ENCODE peak calls at places on chromosomes 5 and 9, in ten cellular contexts. J, Y, N, F, Z, C, Q, R, L and D are unnamed samples. For H3K4me1, the result is how much of the 10 kb centered on the place peaks cover.

GRCh38 chr9:343773-344172 is 129.1 kb downstream of the DOCK8 start:
- DNase-seq in N (no peak), J (no peak), C (no peak), Y (no peak), F (no peak), Q (no peak), Z (no peak), R (no peak), L (no peak), D (no peak)

GRCh38 chr9:133428579-133429215 is 6.5 kb downstream of the ADAMTS13 start:
- DNase-seq in Q (no peak), Z (no peak), Y (peak), L (no peak), C (no peak), J (peak), F (no peak), N (no peak), R (no peak), D (no peak)

GRCh38 chr5:81972496-81972791 is 621 bp downstream of the ATG10 start:
- DNase-seq in L (no peak), Q (no peak), C (no peak), J (no peak), R (no peak), Y (no peak), F (no peak), N (no peak), Z (no peak), D (no peak)

GRCh38 chr9:126551812-126552211 is 61.9 kb upstream of the LMX1B start:
- DNase-seq in F (no peak), Q (no peak), N (no peak), C (no peak), Y (no peak), J (no peak), Z (no peak), L (no peak), R (no peak), D (no peak)

GRCh38 chr5:41115281-41115680 is 44.1 kb upstream of the MROH2B start:
- DNase-seq in Z (no peak), Q (peak), Y (no peak), F (no peak), R (no peak), J (no peak), L (no peak), C (peak), N (no peak), D (no peak)

GRCh38 chr5:91162534-91163381 is 220.4 kb downstream of the ARRDC3 start:
- DNase-seq in F (no peak), Z (peak), L (no peak), Y (peak), J (peak), R (no peak), C (peak), Q (peak), N (peak), D (no peak)

GRCh38 chr9:112032733-112033132 is 136.1 kb downstream of the UGCG start:
- DNase-seq in Q (peak), N (no peak), C (no peak), Y (no peak), J (no peak), L (no peak), F (no peak), R (no peak), Z (no peak), D (no peak)

GRCh38 chr9:16039988-16040761 is 487.3 kb downstream of the CCDC171 start:
- DNase-seq in F (no peak), R (no peak), J (peak), Q (peak), Z (no peak), N (no peak), L (no peak), C (peak), Y (peak), D (no peak)

GRCh38 chr5:122091942-122092600 is 14.0 kb upstream of the LOX start:
- DNase-seq in F (no peak), R (no peak), N (no peak), Y (no peak), J (peak), Z (peak), Q (peak), C (peak), L (no peak), D (no peak)

GRCh38 chr9:6696178-6696577 is 50.6 kb upstream of the GLDC start:
- DNase-seq in Z (no peak), L (no peak), Y (no peak), N (no peak), Q (no peak), J (no peak), C (no peak), F (no peak), R (no peak), D (no peak)

GRCh38 chr9:75083188-75083976 is 4.6 kb downstream of the NMRK1 start:
- DNase-seq in R (no peak), Q (no peak), Y (no peak), J (no peak), N (no peak), Z (no peak), C (peak), F (no peak), L (peak), D (peak)

GRCh38 chr5:113371788-113372196 is 63.0 kb downstream of the TSSK1B start:
- DNase-seq in R (no peak), F (no peak), L (no peak), C (peak), J (no peak), Z (peak), Q (peak), N (no peak), Y (no peak), D (no peak)

GRCh38 chr5:3126639-3127038 is 375.2 kb upstream of the IRX2 start:
- DNase-seq in F (no peak), N (no peak), R (no peak), Q (no peak), J (no peak), L (no peak), Y (no peak), Z (no peak), C (no peak), D (no peak)

GRCh38 chr5:168991991-168992390 is 308.9 kb downstream of the SLIT3 start:
- DNase-seq in J (no peak), Y (no peak), F (no peak), L (no peak), R (no peak), Q (peak), Z (no peak), C (no peak), N (no peak), D (no peak)

GRCh38 chr9:134486127-134486995 is 155.2 kb upstream of the COL5A1 start:
- DNase-seq in Z (no peak), R (no peak), Y (no peak), N (no peak), F (no peak), C (no peak), J (no peak), Q (no peak), L (peak), D (no peak)

GRCh38 chr9:2602704-2603116 is 18.9 kb upstream of the VLDLR start:
- DNase-seq in Q (no peak), Z (no peak), F (no peak), J (no peak), Y (peak), N (no peak), R (no peak), L (no peak), C (no peak), D (no peak)

GRCh38 chr5:172773481-172774469 is 2.8 kb upstream of the DUSP1 start:
- DNase-seq in Z (no peak), N (no peak), C (no peak), L (no peak), F (no peak), J (no peak), Q (peak), R (no peak), Y (no peak), D (no peak)

GRCh38 chr5:68232272-68232671 is 16.7 kb downstream of the PIK3R1 start:
- DNase-seq in Q (no peak), Z (no peak), N (no peak), F (no peak), C (no peak), Y (no peak), R (no peak), L (no peak), J (no peak), D (no peak)

GRCh38 chr5:138339086-138339456 is 1.0 kb downstream of the FAM53C start:
- DNase-seq in Y (peak), J (no peak), C (no peak), Z (peak), N (peak), Q (no peak), F (no peak), R (peak), L (no peak), D (no peak)

DNA sequence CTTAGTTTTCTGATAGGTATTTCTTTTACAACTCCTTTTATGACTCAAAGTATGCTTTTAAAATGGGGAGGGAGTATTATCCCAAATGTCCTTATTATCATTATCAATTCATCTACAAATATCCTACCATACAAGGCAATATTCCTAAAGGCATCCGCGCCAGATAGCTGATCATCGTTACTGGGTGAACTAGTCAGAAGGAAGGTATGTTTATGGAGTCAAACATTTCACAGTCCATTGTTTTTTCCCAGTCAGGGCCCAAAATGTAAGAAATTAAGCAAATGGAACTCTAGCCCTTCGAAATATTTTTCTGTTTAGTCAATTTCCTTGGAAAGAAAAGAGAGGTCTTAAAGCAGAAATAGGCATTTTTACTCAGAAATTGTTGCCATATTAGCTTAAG is 188.5 kb upstream of the CCNG1 start:
- DNase-seq in N (no peak), L (no peak), F (no peak), J (no peak), R (no peak), Y (no peak), Z (peak), Q (peak), C (peak), D (no peak)
- H3K4me1 ChIP-seq in N (under half), L (under half), F (under half), J (under half), R (under half), Y (under half), Z (under half), Q (under half), C (under half), D (under half)

GRCh38 chr5:84287964-84288363 is 96.7 kb downstream of the EDIL3 start:
- DNase-seq in L (no peak), Q (peak), N (no peak), Y (peak), Z (peak), J (no peak), C (peak), F (no peak), R (no peak), D (no peak)
- H3K27ac ChIP-seq in L (no peak), Q (peak), N (no peak), Y (peak), Z (no peak), J (no peak), C (peak), F (no peak), R (no peak), D (no peak)

GRCh38 chr5:159043551-159043950 is 56.2 kb downstream of the EBF1 start:
- DNase-seq in F (no peak), C (no peak), Y (no peak), Q (no peak), Z (no peak), J (no peak), L (no peak), N (no peak), R (no peak), D (no peak)

GRCh38 chr5:159047081-159047480 is 52.6 kb downstream of the EBF1 start:
- DNase-seq in Q (peak), N (no peak), L (no peak), C (no peak), R (no peak), F (no peak), Y (no peak), J (no peak), Z (no peak), D (no peak)

GRCh38 chr5:159041754-159042153 is 58.0 kb downstream of the EBF1 start:
- DNase-seq in F (no peak), C (no peak), R (no peak), N (no peak), Z (no peak), J (no peak), L (no peak), Q (peak), Y (no peak), D (no peak)

GRCh38 chr5:159048298-159048697 is 51.4 kb downstream of the EBF1 start:
- DNase-seq in F (no peak), C (no peak), R (no peak), Y (no peak), Q (no peak), Z (no peak), N (no peak), J (no peak), L (no peak), D (no peak)

GRCh38 chr5:159045165-159045811 is 54.4 kb downstream of the EBF1 start:
- DNase-seq in Y (no peak), R (no peak), N (no peak), Z (no peak), L (no peak), C (no peak), Q (no peak), J (no peak), F (no peak), D (no peak)
- H3K4me1 ChIP-seq in Y (under half), R (half or more), N (under half), Z (under half), L (under half), C (under half), Q (under half), J (under half), F (half or more), D (under half)

GRCh38 chr9:131238402-131239021 is 37.8 kb downstream of the FAM78A start:
- DNase-seq in Q (peak), L (no peak), F (no peak), J (peak), R (no peak), C (no peak), N (no peak), Y (no peak), Z (peak), D (no peak)
- H3K27ac ChIP-seq in Q (peak), L (peak), F (peak), J (peak), R (no peak), C (no peak), N (peak), Y (no peak), Z (peak), D (peak)

GRCh38 chr9:129630967-129631672 is 5.2 kb downstream of the NTMT1 start:
- DNase-seq in Z (no peak), R (no peak), L (no peak), F (no peak), J (no peak), Q (peak), C (no peak), Y (no peak), N (no peak), D (no peak)
- H3K4me1 ChIP-seq in Z (under half), R (under half), L (under half), F (half or more), J (under half), Q (half or more), C (under half), Y (under half), N (under half), D (under half)

GRCh38 chr9:131475111-131475955 is 27.4 kb upstream of the POMT1 start:
- DNase-seq in Z (no peak), C (no peak), Q (no peak), J (no peak), Y (no peak), L (peak), N (no peak), R (no peak), F (no peak), D (no peak)

GRCh38 chr9:131474711-131475110 is 28.0 kb upstream of the POMT1 start:
- DNase-seq in L (peak), C (no peak), Y (no peak), Z (no peak), Q (no peak), J (no peak), F (no peak), N (no peak), R (no peak), D (no peak)

GRCh38 chr9:131473891-131474290 is 28.8 kb upstream of the POMT1 start:
- DNase-seq in R (no peak), F (no peak), N (no peak), Q (no peak), Y (no peak), C (no peak), Z (no peak), L (no peak), J (no peak), D (no peak)

GRCh38 chr9:131470581-131470991 is 32.1 kb upstream of the POMT1 start:
- DNase-seq in Y (no peak), F (no peak), L (no peak), Z (no peak), R (no peak), C (no peak), N (no peak), J (no peak), Q (no peak), D (no peak)

DNA sequence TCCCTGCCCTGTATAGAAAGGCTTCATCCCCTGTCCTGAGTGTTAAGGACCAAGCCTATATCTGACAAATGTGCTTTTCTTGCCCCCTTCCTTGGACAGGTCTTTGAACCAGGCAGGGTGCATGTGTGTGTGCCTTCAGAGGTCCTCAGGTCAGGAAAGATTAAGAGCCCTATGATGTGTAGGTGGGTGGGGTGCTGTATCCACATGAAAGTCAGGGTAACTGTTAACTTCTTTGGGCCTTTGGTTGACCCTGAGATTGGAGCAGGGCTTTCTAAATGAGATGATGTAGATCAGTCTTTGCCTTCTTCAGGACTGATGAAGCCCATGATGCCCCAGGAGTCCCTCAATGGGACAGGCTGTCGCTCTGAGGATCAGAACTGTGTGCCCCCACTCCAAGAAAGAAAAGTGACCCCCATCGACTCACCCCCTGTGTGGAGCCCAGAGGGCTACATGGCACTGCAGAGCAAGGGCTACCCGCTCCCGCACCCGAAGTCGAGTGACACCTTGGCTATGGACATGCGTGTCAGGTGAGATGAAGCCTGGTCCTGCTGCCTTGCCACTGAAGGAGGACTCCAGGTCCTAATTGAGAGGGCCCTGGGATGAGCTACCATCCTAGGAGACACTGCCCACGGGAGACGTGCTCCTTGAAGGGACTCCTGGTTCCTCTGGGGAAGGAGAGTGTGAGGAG is 29.4 kb upstream of the POMT1 start:
- DNase-seq in Q (no peak), C (no peak), Z (no peak), F (no peak), R (no peak), Y (no peak), L (no peak), J (no peak), N (no peak), D (no peak)
- H3K27ac ChIP-seq in Q (no peak), C (no peak), Z (no peak), F (no peak), R (no peak), Y (no peak), L (no peak), J (peak), N (no peak), D (no peak)

DNA sequence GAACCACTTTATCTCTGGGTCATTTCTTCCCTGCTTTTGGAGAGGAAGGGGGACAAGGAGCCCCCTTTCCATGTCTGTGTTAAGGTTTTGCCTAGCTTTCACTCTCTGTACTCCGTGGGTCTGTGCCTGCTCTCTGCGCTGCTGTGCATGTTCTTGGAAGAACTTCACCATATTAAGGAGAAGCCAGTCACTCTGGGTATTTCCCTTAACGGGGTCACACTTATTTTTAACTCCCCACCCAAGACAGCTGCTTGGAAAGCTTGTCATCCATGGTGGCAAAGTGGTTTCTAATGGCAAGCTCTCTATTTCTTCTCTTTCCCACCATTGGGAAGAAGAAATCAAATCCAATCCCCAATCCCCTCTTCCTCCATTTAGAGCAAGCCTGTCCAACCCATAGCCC is 44.8 kb upstream of the HMHB1 start:
- DNase-seq in Z (no peak), F (no peak), J (no peak), R (no peak), Y (no peak), L (no peak), C (no peak), Q (no peak), N (no peak), D (no peak)
- H3K4me1 ChIP-seq in Z (under half), F (under half), J (under half), R (under half), Y (under half), L (under half), C (under half), Q (under half), N (under half), D (under half)

GRCh38 chr9:99030082-99030481 is 74.8 kb upstream of the TGFBR1 start:
- DNase-seq in F (no peak), R (no peak), N (no peak), Q (peak), J (no peak), Z (no peak), Y (no peak), L (no peak), C (no peak), D (no peak)
- H3K27ac ChIP-seq in F (no peak), R (no peak), N (no peak), Q (peak), J (no peak), Z (no peak), Y (peak), L (no peak), C (no peak), D (no peak)

GRCh38 chr5:177476531-177477233 is 3.2 kb upstream of the DBN1 start:
- DNase-seq in L (no peak), Q (peak), Z (peak), C (no peak), F (no peak), R (no peak), Y (no peak), N (no peak), J (no peak), D (no peak)

GRCh38 chr5:177475563-177476427 is 2.4 kb upstream of the DBN1 start:
- DNase-seq in C (no peak), Q (peak), L (no peak), Z (no peak), J (no peak), N (no peak), R (no peak), F (no peak), Y (no peak), D (no peak)

GRCh38 chr5:177478711-177479646 is 5.5 kb upstream of the DBN1 start:
- DNase-seq in Q (peak), F (peak), Z (no peak), Y (no peak), L (no peak), R (no peak), J (no peak), N (peak), C (no peak), D (peak)

GRCh38 chr5:177479774-177480173 is 6.3 kb upstream of the DBN1 start:
- DNase-seq in L (no peak), J (no peak), Y (no peak), R (no peak), Q (peak), N (no peak), F (peak), Z (no peak), C (peak), D (no peak)

DNA sequence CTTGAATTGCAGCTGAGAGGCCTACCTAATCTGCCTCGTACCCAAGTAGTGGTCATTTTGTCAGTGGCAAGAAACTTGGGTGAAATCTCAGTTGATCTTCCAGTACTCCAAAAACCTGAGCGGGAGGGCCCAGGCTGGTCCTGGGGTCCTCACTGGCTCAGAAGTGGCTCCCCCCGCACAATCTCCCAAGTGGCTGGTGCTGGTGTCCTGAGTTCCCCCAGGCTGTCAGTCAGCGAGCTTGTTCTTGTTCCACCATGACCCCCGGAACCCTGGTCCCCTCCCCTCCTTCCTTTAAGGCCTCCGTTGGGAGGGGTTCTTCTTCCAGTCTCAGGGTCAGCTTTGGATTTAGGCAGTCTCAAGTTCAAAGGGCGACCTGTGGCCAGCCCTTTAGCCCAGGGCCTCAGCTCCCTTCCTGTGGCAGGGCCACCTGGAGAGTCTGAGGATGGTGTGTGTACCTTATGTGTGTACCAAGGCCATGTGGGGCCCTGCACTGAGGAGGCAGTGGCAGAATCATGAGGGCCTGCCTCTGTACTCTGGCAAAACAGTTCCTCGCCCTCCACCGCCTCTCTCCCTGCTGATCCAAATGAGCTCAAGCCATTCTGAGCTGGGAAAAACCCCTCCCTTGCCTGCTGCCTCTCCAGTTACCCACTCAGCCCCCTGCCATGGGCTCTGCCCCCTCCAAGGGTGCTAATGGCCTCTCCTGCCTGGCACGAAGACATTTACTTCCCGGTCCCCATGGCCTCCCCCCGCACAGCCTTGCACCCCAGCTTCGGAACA is 4.5 kb upstream of the DBN1 start:
- DNase-seq in R (no peak), Y (no peak), Q (no peak), C (no peak), F (no peak), J (no peak), Z (no peak), L (no peak), N (no peak), D (no peak)
- H3K4me1 ChIP-seq in R (under half), Y (under half), Q (under half), C (under half), F (half or more), J (under half), Z (under half), L (under half), N (under half), D (under half)